ENCODE peak calls at places on chromosomes 12 and 14, in nine cellular contexts. U is ELR; X is brain microvascular endothelial cell; L is 8988T; J is heart right ventricle; C is iPS DF 6.9; B is IMR-90; R is cerebellum; T is stimulated activated CD8-positive, alpha-beta memory T cell treated with anti-CD3 and anti-CD28 coated beads, Interleukin-4, amount 100 ng/mL, for 1 hour. N is an unnamed sample.

GRCh38 chr12:19474147-19474546 is 34.9 kb downstream of the AEBP2 start:
- DNase-seq in C (no peak), B (no peak), X (no peak), T (no peak), J (no peak), U (no peak), L (no peak), R (no peak), N (no peak)

GRCh38 chr12:47900480-47901129 is 4.2 kb downstream of the VDR start:
- DNase-seq in L (peak), X (no peak), J (no peak), U (peak), C (no peak), R (no peak), B (no peak), T (no peak), N (peak)

GRCh38 chr14:94408546-94409095 is 20.2 kb upstream of the SERPINA1 start:
- DNase-seq in L (no peak), R (no peak), J (no peak), C (no peak), T (no peak), B (no peak), U (no peak), X (no peak), N (no peak)

GRCh38 chr12:11508699-11509098 is 113.3 kb upstream of the PRB2 start:
- DNase-seq in R (no peak), X (peak), L (no peak), B (peak), J (no peak), U (peak), T (no peak), C (no peak), N (peak)

GRCh38 chr12:116295327-116296263 is 18.1 kb upstream of the MED13L start:
- DNase-seq in T (no peak), X (no peak), U (no peak), L (no peak), B (peak), C (no peak), J (no peak), R (no peak), N (no peak)

GRCh38 chr12:73863541-73863940 is 674.1 kb upstream of the ATXN7L3B start:
- DNase-seq in U (peak), J (no peak), T (no peak), L (no peak), X (peak), B (no peak), C (no peak), R (no peak), N (peak)

GRCh38 chr12:61566183-61566582 is 694.0 kb upstream of the USP15 start:
- DNase-seq in X (no peak), J (no peak), B (no peak), R (no peak), C (no peak), L (no peak), T (no peak), U (no peak), N (no peak)

GRCh38 chr14:72947366-72948160 is 21.3 kb downstream of the DCAF4 start:
- DNase-seq in U (peak), L (no peak), X (no peak), C (no peak), B (no peak), R (no peak), T (no peak), J (no peak), N (no peak)

GRCh38 chr12:89151536-89151935 is 200.8 kb downstream of the DUSP6 start:
- DNase-seq in J (no peak), T (no peak), L (no peak), R (no peak), B (no peak), X (no peak), U (no peak), C (no peak), N (no peak)

GRCh38 chr14:104688755-104689619 is at the start of gene INF2:
- DNase-seq in R (peak), C (no peak), T (no peak), J (peak), L (peak), U (peak), B (peak), X (no peak), N (peak)

GRCh38 chr12:94689002-94689645 is 38.8 kb upstream of the TMCC3 start:
- DNase-seq in R (no peak), L (no peak), C (no peak), X (peak), J (no peak), T (no peak), B (peak), U (peak), N (peak)

GRCh38 chr14:38078393-38078792 is 129.3 kb upstream of the SSTR1 start:
- DNase-seq in C (no peak), L (no peak), U (no peak), R (no peak), X (no peak), J (no peak), T (peak), B (no peak), N (no peak)